ENCODE peak calls at places on chromosomes 7 and 10, in seven cellular contexts. One of them, this sample, is unnamed.
A peak's percentile ranks its signal among the peaks of the same experiment; 100 is the strongest.

GRCh38 chr10:7738536-7739407 is 35.7 kb downstream of the ITIH2 start:
- DNase-seq in PC-3: no peak
- DNase-seq in brain microvascular endothelial cell: no peak
- DNase-seq in foreskin fibroblast: no peak
- DNase-seq in MM.1S: no peak
- DNase-seq in HCT116: no peak
- DNase-seq in fibroblast of pulmonary artery: no peak
- DNase-seq in this sample: no peak

GRCh38 chr7:150405584-150406310 is 26.6 kb downstream of the ZNF775 start:
- DNase-seq in HCT116: no peak
- DNase-seq in MM.1S: peak; percentile 78
- DNase-seq in fibroblast of pulmonary artery: no peak
- DNase-seq in PC-3: no peak
- DNase-seq in brain microvascular endothelial cell: peak; percentile 27
- DNase-seq in foreskin fibroblast: no peak
- DNase-seq in this sample: peak; percentile 50

GRCh38 chr7:30596043-30596641 is 1.5 kb downstream of the GARS1 start:
- DNase-seq in brain microvascular endothelial cell: peak; percentile 23
- DNase-seq in PC-3: peak; percentile 36
- DNase-seq in fibroblast of pulmonary artery: peak; percentile 46
- DNase-seq in HCT116: no peak
- DNase-seq in foreskin fibroblast: no peak
- DNase-seq in MM.1S: peak; percentile 43
- DNase-seq in this sample: peak; percentile 44

GRCh38 chr10:71222541-71223364 is 10.4 kb downstream of the UNC5B start:
- DNase-seq in brain microvascular endothelial cell: no peak
- DNase-seq in MM.1S: no peak
- DNase-seq in PC-3: no peak
- DNase-seq in foreskin fibroblast: peak; percentile 60
- DNase-seq in HCT116: no peak
- DNase-seq in fibroblast of pulmonary artery: no peak
- DNase-seq in this sample: no peak

GRCh38 chr10:49746626-49747302 is 15.4 kb downstream of the OGDHL start:
- DNase-seq in foreskin fibroblast: no peak
- DNase-seq in MM.1S: no peak
- DNase-seq in PC-3: no peak
- DNase-seq in HCT116: no peak
- DNase-seq in fibroblast of pulmonary artery: no peak
- DNase-seq in brain microvascular endothelial cell: no peak
- DNase-seq in this sample: no peak

GRCh38 chr10:27658788-27659187 is 86.8 kb downstream of the MKX start:
- DNase-seq in foreskin fibroblast: peak; percentile 65
- DNase-seq in PC-3: peak; percentile 75
- DNase-seq in HCT116: peak; percentile 36
- DNase-seq in brain microvascular endothelial cell: peak; percentile 13
- DNase-seq in MM.1S: no peak
- DNase-seq in fibroblast of pulmonary artery: no peak
- DNase-seq in this sample: no peak

GRCh38 chr7:55127622-55128081 is 108.8 kb downstream of the EGFR start:
- DNase-seq in PC-3: peak; percentile 77
- DNase-seq in fibroblast of pulmonary artery: peak; percentile 88
- DNase-seq in HCT116: no peak
- DNase-seq in foreskin fibroblast: peak; percentile 74
- DNase-seq in brain microvascular endothelial cell: peak; percentile 83
- DNase-seq in MM.1S: no peak
- DNase-seq in this sample: peak; percentile 87

GRCh38 chr7:151409555-151410404 is at the start of gene WDR86:
- DNase-seq in fibroblast of pulmonary artery: no peak
- DNase-seq in HCT116: no peak
- DNase-seq in brain microvascular endothelial cell: no peak
- DNase-seq in MM.1S: no peak
- DNase-seq in foreskin fibroblast: no peak
- DNase-seq in PC-3: no peak
- DNase-seq in this sample: no peak

GRCh38 chr10:69421611-69422308 is 5.0 kb upstream of the TACR2 start:
- DNase-seq in foreskin fibroblast: no peak
- DNase-seq in PC-3: no peak
- DNase-seq in fibroblast of pulmonary artery: peak; percentile 67
- DNase-seq in MM.1S: no peak
- DNase-seq in brain microvascular endothelial cell: no peak
- DNase-seq in HCT116: no peak
- DNase-seq in this sample: no peak

GRCh38 chr10:82463614-82464013 is 588.6 kb downstream of the NRG3 start:
- DNase-seq in HCT116: no peak
- DNase-seq in brain microvascular endothelial cell: no peak
- DNase-seq in fibroblast of pulmonary artery: no peak
- DNase-seq in foreskin fibroblast: no peak
- DNase-seq in MM.1S: no peak
- DNase-seq in PC-3: no peak
- DNase-seq in this sample: no peak

GRCh38 chr7:6228865-6229264 is 43.6 kb downstream of the CYTH3 start:
- DNase-seq in HCT116: no peak
- DNase-seq in PC-3: no peak
- DNase-seq in foreskin fibroblast: peak; percentile 64
- DNase-seq in brain microvascular endothelial cell: peak; percentile 60
- DNase-seq in fibroblast of pulmonary artery: peak; percentile 81
- DNase-seq in MM.1S: no peak
- DNase-seq in this sample: peak; percentile 76

GRCh38 chr10:88076027-88076880 is 212.8 kb downstream of the PTEN start:
- DNase-seq in HCT116: no peak
- DNase-seq in PC-3: no peak
- DNase-seq in MM.1S: peak; percentile 30
- DNase-seq in fibroblast of pulmonary artery: no peak
- DNase-seq in foreskin fibroblast: no peak
- DNase-seq in brain microvascular endothelial cell: no peak
- DNase-seq in this sample: no peak

GRCh38 chr7:12729112-12729511 is 41.7 kb downstream of the ARL4A start:
- DNase-seq in foreskin fibroblast: peak; percentile 35
- DNase-seq in HCT116: no peak
- DNase-seq in PC-3: peak; percentile 30
- DNase-seq in brain microvascular endothelial cell: peak; percentile 72
- DNase-seq in MM.1S: no peak
- DNase-seq in fibroblast of pulmonary artery: peak; percentile 88
- DNase-seq in this sample: peak; percentile 74

GRCh38 chr7:6015917-6016652 is 7.0 kb downstream of the AIMP2 start:
- DNase-seq in HCT116: no peak
- DNase-seq in MM.1S: no peak
- DNase-seq in PC-3: no peak
- DNase-seq in fibroblast of pulmonary artery: peak; percentile 89
- DNase-seq in foreskin fibroblast: peak; percentile 80
- DNase-seq in brain microvascular endothelial cell: peak; percentile 71
- DNase-seq in this sample: peak; percentile 95

GRCh38 chr7:112556633-112557032 is 75.8 kb downstream of the LSMEM1 start:
- DNase-seq in HCT116: no peak
- DNase-seq in PC-3: peak; percentile 76
- DNase-seq in fibroblast of pulmonary artery: no peak
- DNase-seq in foreskin fibroblast: no peak
- DNase-seq in brain microvascular endothelial cell: no peak
- DNase-seq in MM.1S: peak; percentile 89
- DNase-seq in this sample: no peak

GRCh38 chr10:17385066-17385465 is 69.3 kb downstream of the ST8SIA6 start:
- DNase-seq in brain microvascular endothelial cell: no peak
- DNase-seq in MM.1S: no peak
- DNase-seq in fibroblast of pulmonary artery: no peak
- DNase-seq in foreskin fibroblast: no peak
- DNase-seq in HCT116: no peak
- DNase-seq in PC-3: no peak
- DNase-seq in this sample: no peak

GRCh38 chr7:44572771-44573170 is 937 bp downstream of the DDX56 start:
- DNase-seq in brain microvascular endothelial cell: no peak
- DNase-seq in MM.1S: no peak
- DNase-seq in HCT116: no peak
- DNase-seq in fibroblast of pulmonary artery: no peak
- DNase-seq in PC-3: no peak
- DNase-seq in foreskin fibroblast: no peak
- DNase-seq in this sample: peak; percentile 17

GRCh38 chr10:21060626-21061025 is 163.5 kb upstream of the NEBL start:
- DNase-seq in MM.1S: no peak
- DNase-seq in PC-3: no peak
- DNase-seq in HCT116: no peak
- DNase-seq in brain microvascular endothelial cell: no peak
- DNase-seq in foreskin fibroblast: no peak
- DNase-seq in fibroblast of pulmonary artery: no peak
- DNase-seq in this sample: no peak

GRCh38 chr7:28405662-28406061 is 6.7 kb upstream of the CREB5 start:
- DNase-seq in HCT116: no peak
- DNase-seq in PC-3: peak; percentile 79
- DNase-seq in MM.1S: no peak
- DNase-seq in foreskin fibroblast: peak; percentile 82
- DNase-seq in brain microvascular endothelial cell: peak; percentile 96
- DNase-seq in fibroblast of pulmonary artery: peak; percentile 98
- DNase-seq in this sample: peak; percentile 100

GRCh38 chr10:93435621-93436385 is 46.3 kb downstream of the MYOF start:
- DNase-seq in fibroblast of pulmonary artery: peak; percentile 90
- DNase-seq in HCT116: no peak
- DNase-seq in foreskin fibroblast: peak; percentile 81
- DNase-seq in MM.1S: no peak
- DNase-seq in PC-3: no peak
- DNase-seq in brain microvascular endothelial cell: peak; percentile 61
- DNase-seq in this sample: peak; percentile 89

DNA sequence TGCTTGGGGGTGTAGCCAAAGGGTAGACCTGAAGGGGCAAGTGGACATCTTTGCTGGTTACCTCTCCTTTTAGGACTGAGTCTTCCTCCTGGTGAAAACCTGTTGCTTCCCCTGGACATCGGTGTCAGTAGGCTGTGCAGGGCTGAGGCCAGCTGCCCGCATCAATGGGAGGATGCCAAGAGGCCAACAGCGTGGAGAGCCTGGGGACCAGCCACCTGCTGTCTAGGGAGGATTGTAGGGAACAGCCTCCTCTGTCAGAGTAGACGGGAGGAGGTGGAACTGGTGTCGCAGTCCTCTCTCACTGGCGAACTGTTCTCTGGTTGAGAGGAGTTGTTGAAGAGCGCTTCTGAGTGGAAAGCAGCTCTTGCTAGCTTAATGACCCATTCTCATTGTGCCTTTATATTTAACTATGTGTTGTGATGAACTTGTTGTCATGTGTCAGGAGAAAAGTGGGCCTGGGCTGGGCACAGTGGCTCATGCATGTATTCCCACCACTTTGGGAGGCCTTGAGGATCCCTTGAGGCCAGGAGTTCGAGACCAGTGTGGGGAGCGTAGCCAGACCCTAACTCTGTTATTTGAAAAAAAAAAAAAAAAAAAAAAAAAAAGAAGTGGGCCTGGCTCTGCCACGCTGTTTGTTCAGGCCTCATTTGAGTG is 1.8 kb downstream of the SUFU start:
- DNase-seq in HCT116: no peak
- DNase-seq in foreskin fibroblast: no peak
- DNase-seq in PC-3: no peak
- DNase-seq in brain microvascular endothelial cell: no peak
- DNase-seq in MM.1S: no peak
- DNase-seq in fibroblast of pulmonary artery: no peak
- DNase-seq in this sample: no peak
- H3K4me3 ChIP-seq in HCT116: no peak overlapping the region
- H3K4me3 ChIP-seq in foreskin fibroblast: peak overlapping the region; percentile 75
- H3K4me3 ChIP-seq in PC-3: peak overlapping the region; percentile 92
- H3K4me3 ChIP-seq in brain microvascular endothelial cell: peak overlapping the region; percentile 3
- H3K4me3 ChIP-seq in MM.1S: no peak overlapping the region
- H3K4me3 ChIP-seq in fibroblast of pulmonary artery: peak overlapping the region; percentile 99
- H3K4me3 ChIP-seq in this sample: peak overlapping the region; percentile 91

DNA sequence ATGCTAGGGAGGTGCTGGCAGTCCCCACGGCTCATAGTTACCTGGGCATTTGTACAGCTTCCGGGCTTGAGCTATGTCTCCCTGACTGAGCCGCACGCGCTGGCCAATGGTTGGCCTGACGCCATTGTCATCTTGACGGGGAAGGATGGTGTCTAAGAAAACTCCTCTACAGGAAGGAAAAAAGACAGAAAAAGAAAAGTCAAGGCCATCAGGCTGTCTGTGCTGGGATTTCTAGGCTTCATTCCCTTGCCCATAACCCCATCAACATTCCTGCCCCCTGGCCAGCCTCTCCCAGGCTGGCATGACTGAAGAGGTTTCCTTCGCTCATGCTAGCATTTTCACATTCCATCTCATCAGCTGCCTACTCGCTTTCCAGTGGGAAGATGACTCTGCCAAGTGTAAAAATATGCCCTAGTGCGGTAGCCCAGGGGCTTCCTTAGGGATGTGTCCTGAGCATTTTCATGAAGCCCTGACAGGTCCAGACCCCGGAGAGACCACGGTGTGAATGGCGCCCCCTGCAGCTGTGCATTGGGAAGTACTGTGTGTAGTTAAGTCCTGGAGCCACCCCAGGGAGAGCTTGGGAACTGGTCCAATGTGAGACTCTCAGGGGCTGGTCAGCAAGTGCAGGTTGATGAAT is 54.5 kb upstream of the OPALIN start:
- DNase-seq in HCT116: no peak
- DNase-seq in fibroblast of pulmonary artery: no peak
- DNase-seq in foreskin fibroblast: no peak
- DNase-seq in PC-3: no peak
- DNase-seq in brain microvascular endothelial cell: no peak
- DNase-seq in MM.1S: no peak
- DNase-seq in this sample: no peak
- TF ChIP-seq CTCF in HCT116: peak; percentile 47
- TF ChIP-seq CTCF in fibroblast of pulmonary artery: no peak
- TF ChIP-seq CTCF in foreskin fibroblast: no peak
- TF ChIP-seq CTCF in PC-3: peak; percentile 30
- TF ChIP-seq CTCF in brain microvascular endothelial cell: peak; percentile 9
- TF ChIP-seq CTCF in MM.1S: no peak
- TF ChIP-seq CTCF in this sample: no peak

GRCh38 chr7:47039899-47040298 is 542.0 kb downstream of the TNS3 start:
- DNase-seq in PC-3: peak; percentile 24
- DNase-seq in foreskin fibroblast: peak; percentile 69
- DNase-seq in MM.1S: no peak
- DNase-seq in brain microvascular endothelial cell: peak; percentile 31
- DNase-seq in HCT116: no peak
- DNase-seq in fibroblast of pulmonary artery: peak; percentile 89
- DNase-seq in this sample: peak; percentile 83
- H3K4me3 ChIP-seq in PC-3: no peak overlapping the region
- H3K4me3 ChIP-seq in foreskin fibroblast: no peak overlapping the region
- H3K4me3 ChIP-seq in MM.1S: no peak overlapping the region
- H3K4me3 ChIP-seq in brain microvascular endothelial cell: no peak overlapping the region
- H3K4me3 ChIP-seq in HCT116: no peak overlapping the region
- H3K4me3 ChIP-seq in fibroblast of pulmonary artery: no peak overlapping the region
- H3K4me3 ChIP-seq in this sample: no peak overlapping the region

DNA sequence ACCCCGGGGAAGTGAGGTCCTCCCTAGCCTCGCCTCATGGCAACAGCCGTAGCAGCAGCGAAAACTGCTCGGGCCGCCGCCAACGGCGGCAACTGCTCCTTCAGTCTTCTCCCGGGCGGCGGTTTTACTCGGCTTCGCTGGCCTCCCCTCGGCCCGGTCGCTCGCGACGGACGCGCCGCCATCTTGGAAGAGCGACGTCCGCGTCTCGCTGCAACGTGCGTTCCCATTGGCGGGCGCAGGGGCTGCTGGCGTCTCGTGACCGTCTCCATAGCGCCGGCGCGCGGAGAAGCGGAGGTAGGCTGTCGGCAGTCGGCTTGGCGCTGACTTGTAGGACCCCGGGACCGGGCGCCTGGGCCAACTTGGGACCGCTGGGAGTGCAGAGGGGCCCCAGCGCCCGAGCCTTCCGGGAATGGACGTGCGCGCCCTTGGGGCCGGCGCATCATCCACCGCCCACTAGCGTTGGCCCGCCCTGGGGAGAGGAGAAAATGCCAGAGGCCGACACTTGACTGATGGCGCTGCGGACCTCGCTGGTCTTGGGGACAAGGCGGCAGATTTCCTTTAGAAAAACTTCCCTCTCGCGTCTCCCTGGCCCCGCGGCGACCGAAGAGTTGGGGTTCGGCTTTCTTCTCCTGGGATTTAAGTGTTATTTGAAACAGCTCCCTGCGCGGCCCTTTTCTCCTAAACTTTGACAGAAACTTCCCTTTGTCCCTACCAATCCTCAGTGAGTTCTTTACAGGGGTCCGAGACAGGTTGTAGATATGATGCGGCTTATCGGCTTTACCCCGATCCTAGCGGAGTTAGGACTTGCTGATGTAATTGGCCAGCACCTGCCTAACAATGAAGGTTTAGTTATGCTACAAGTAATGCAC is at the start of gene SNX13:
- DNase-seq in brain microvascular endothelial cell: peak; percentile 87
- DNase-seq in HCT116: peak; percentile 78
- DNase-seq in foreskin fibroblast: peak; percentile 94
- DNase-seq in MM.1S: peak; percentile 95
- DNase-seq in PC-3: peak; percentile 89
- DNase-seq in fibroblast of pulmonary artery: peak; percentile 95
- DNase-seq in this sample: peak; percentile 95
- TF ChIP-seq CTCF in brain microvascular endothelial cell: no peak
- TF ChIP-seq CTCF in HCT116: no peak
- TF ChIP-seq CTCF in foreskin fibroblast: peak; percentile 28
- TF ChIP-seq CTCF in MM.1S: peak; percentile 36
- TF ChIP-seq CTCF in PC-3: no peak
- TF ChIP-seq CTCF in fibroblast of pulmonary artery: peak; percentile 25
- TF ChIP-seq CTCF in this sample: no peak